ENCODE peak calls at places on chromosomes 7 and 10, in eight cellular contexts. One of them, this sample, is unnamed.

GRCh38 chr10:82811621-82812020 is 936.6 kb downstream of the NRG3 start:
- DNase-seq in fibroblast of pulmonary artery: peak
- DNase-seq in upper lobe of right lung: no peak
- DNase-seq in kidney epithelial cell: no peak
- DNase-seq in colonic mucosa: no peak
- DNase-seq in psoas muscle: no peak
- DNase-seq in AG04450: no peak
- DNase-seq in stomach: no peak
- DNase-seq in this sample: no peak

GRCh38 chr10:48455392-48456151 is 149.1 kb downstream of the MAPK8 start:
- DNase-seq in upper lobe of right lung: peak
- DNase-seq in kidney epithelial cell: no peak
- DNase-seq in stomach: peak
- DNase-seq in AG04450: no peak
- DNase-seq in psoas muscle: no peak
- DNase-seq in colonic mucosa: peak
- DNase-seq in fibroblast of pulmonary artery: no peak
- DNase-seq in this sample: no peak

GRCh38 chr10:1449806-1450205 is 287.5 kb downstream of the ADARB2 start:
- DNase-seq in fibroblast of pulmonary artery: no peak
- DNase-seq in upper lobe of right lung: peak
- DNase-seq in kidney epithelial cell: no peak
- DNase-seq in stomach: no peak
- DNase-seq in psoas muscle: no peak
- DNase-seq in colonic mucosa: no peak
- DNase-seq in AG04450: no peak
- DNase-seq in this sample: no peak

GRCh38 chr7:30616318-30616717 is 21.6 kb downstream of the GARS1 start:
- DNase-seq in stomach: no peak
- DNase-seq in kidney epithelial cell: no peak
- DNase-seq in AG04450: no peak
- DNase-seq in upper lobe of right lung: no peak
- DNase-seq in fibroblast of pulmonary artery: no peak
- DNase-seq in psoas muscle: no peak
- DNase-seq in colonic mucosa: no peak
- DNase-seq in this sample: no peak

GRCh38 chr10:31816318-31816717 is 112.3 kb downstream of the ARHGAP12 start:
- DNase-seq in psoas muscle: no peak
- DNase-seq in colonic mucosa: no peak
- DNase-seq in stomach: no peak
- DNase-seq in fibroblast of pulmonary artery: peak
- DNase-seq in kidney epithelial cell: no peak
- DNase-seq in AG04450: no peak
- DNase-seq in upper lobe of right lung: no peak
- DNase-seq in this sample: peak

GRCh38 chr7:132076301-132077049 is 499.8 kb downstream of the PLXNA4 start:
- DNase-seq in upper lobe of right lung: no peak
- DNase-seq in kidney epithelial cell: no peak
- DNase-seq in fibroblast of pulmonary artery: no peak
- DNase-seq in AG04450: no peak
- DNase-seq in colonic mucosa: no peak
- DNase-seq in stomach: no peak
- DNase-seq in psoas muscle: no peak
- DNase-seq in this sample: no peak

GRCh38 chr7:107387573-107388219 is 82.2 kb upstream of the GPR22 start:
- DNase-seq in kidney epithelial cell: peak
- DNase-seq in colonic mucosa: no peak
- DNase-seq in upper lobe of right lung: no peak
- DNase-seq in AG04450: peak
- DNase-seq in stomach: no peak
- DNase-seq in fibroblast of pulmonary artery: peak
- DNase-seq in psoas muscle: no peak
- DNase-seq in this sample: peak

GRCh38 chr7:75711634-75712494 is 26.9 kb downstream of the HIP1 start:
- DNase-seq in AG04450: no peak
- DNase-seq in kidney epithelial cell: no peak
- DNase-seq in upper lobe of right lung: no peak
- DNase-seq in stomach: no peak
- DNase-seq in colonic mucosa: no peak
- DNase-seq in fibroblast of pulmonary artery: peak
- DNase-seq in psoas muscle: no peak
- DNase-seq in this sample: no peak

GRCh38 chr7:108456845-108457540 is 757 bp upstream of the NRCAM start:
- DNase-seq in AG04450: no peak
- DNase-seq in kidney epithelial cell: no peak
- DNase-seq in stomach: no peak
- DNase-seq in colonic mucosa: no peak
- DNase-seq in upper lobe of right lung: no peak
- DNase-seq in fibroblast of pulmonary artery: no peak
- DNase-seq in psoas muscle: no peak
- DNase-seq in this sample: no peak

GRCh38 chr10:5123886-5124285 is 29.7 kb downstream of the AKR1C3 start:
- DNase-seq in upper lobe of right lung: no peak
- DNase-seq in psoas muscle: no peak
- DNase-seq in colonic mucosa: no peak
- DNase-seq in fibroblast of pulmonary artery: no peak
- DNase-seq in AG04450: no peak
- DNase-seq in stomach: no peak
- DNase-seq in kidney epithelial cell: no peak
- DNase-seq in this sample: no peak

GRCh38 chr10:123062726-123063125 is 53.9 kb downstream of the ACADSB start:
- DNase-seq in stomach: no peak
- DNase-seq in colonic mucosa: no peak
- DNase-seq in AG04450: no peak
- DNase-seq in fibroblast of pulmonary artery: no peak
- DNase-seq in kidney epithelial cell: no peak
- DNase-seq in psoas muscle: no peak
- DNase-seq in upper lobe of right lung: no peak
- DNase-seq in this sample: no peak

GRCh38 chr7:133300811-133301210 is 47.9 kb downstream of the EXOC4 start:
- DNase-seq in upper lobe of right lung: no peak
- DNase-seq in psoas muscle: no peak
- DNase-seq in kidney epithelial cell: no peak
- DNase-seq in stomach: no peak
- DNase-seq in AG04450: no peak
- DNase-seq in colonic mucosa: no peak
- DNase-seq in fibroblast of pulmonary artery: peak
- DNase-seq in this sample: no peak

GRCh38 chr7:27235387-27236052 is 7.1 kb upstream of the EVX1 start:
- DNase-seq in fibroblast of pulmonary artery: peak
- DNase-seq in colonic mucosa: peak
- DNase-seq in kidney epithelial cell: no peak
- DNase-seq in psoas muscle: no peak
- DNase-seq in AG04450: no peak
- DNase-seq in stomach: peak
- DNase-seq in upper lobe of right lung: peak
- DNase-seq in this sample: no peak

GRCh38 chr10:123800299-123800698 is 91.3 kb downstream of the CPXM2 start:
- DNase-seq in kidney epithelial cell: no peak
- DNase-seq in colonic mucosa: peak
- DNase-seq in psoas muscle: no peak
- DNase-seq in fibroblast of pulmonary artery: peak
- DNase-seq in AG04450: no peak
- DNase-seq in stomach: no peak
- DNase-seq in upper lobe of right lung: no peak
- DNase-seq in this sample: no peak

DNA sequence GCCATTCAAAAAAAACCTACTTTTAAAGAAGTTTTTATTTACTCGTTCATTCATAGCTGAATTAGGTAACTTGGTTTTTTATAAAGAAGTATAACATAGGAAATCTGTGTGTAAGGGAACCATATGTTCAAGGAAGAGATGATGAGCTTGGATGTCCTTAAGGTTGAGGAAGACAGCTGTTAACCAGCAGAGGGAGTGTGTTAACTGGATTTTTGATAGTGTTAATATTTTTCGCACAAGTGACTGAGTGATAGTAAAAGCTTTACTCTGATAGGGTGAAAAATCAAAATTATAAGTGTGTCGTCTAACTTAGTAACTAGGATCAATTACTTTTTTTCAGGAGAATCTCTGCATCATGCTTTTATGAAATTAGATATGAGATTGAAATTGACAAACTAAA is 134.7 kb downstream of the ARL5B start:
- DNase-seq in psoas muscle: no peak
- DNase-seq in kidney epithelial cell: no peak
- DNase-seq in upper lobe of right lung: no peak
- DNase-seq in colonic mucosa: no peak
- DNase-seq in AG04450: peak
- DNase-seq in fibroblast of pulmonary artery: peak
- DNase-seq in stomach: no peak
- DNase-seq in this sample: no peak
- TF ChIP-seq CTCF in psoas muscle: peak
- TF ChIP-seq CTCF in kidney epithelial cell: peak
- TF ChIP-seq CTCF in upper lobe of right lung: peak
- TF ChIP-seq CTCF in colonic mucosa: no peak
- TF ChIP-seq CTCF in AG04450: peak
- TF ChIP-seq CTCF in fibroblast of pulmonary artery: peak
- TF ChIP-seq CTCF in stomach: no peak
- TF ChIP-seq CTCF in this sample: no peak

GRCh38 chr7:44463169-44463808 is 27.2 kb downstream of the NUDCD3 start:
- DNase-seq in colonic mucosa: no peak
- DNase-seq in kidney epithelial cell: no peak
- DNase-seq in stomach: no peak
- DNase-seq in upper lobe of right lung: no peak
- DNase-seq in psoas muscle: no peak
- DNase-seq in AG04450: no peak
- DNase-seq in fibroblast of pulmonary artery: peak
- DNase-seq in this sample: no peak
- TF ChIP-seq CTCF in colonic mucosa: no peak
- TF ChIP-seq CTCF in kidney epithelial cell: peak
- TF ChIP-seq CTCF in stomach: no peak
- TF ChIP-seq CTCF in upper lobe of right lung: peak
- TF ChIP-seq CTCF in psoas muscle: peak
- TF ChIP-seq CTCF in AG04450: peak
- TF ChIP-seq CTCF in fibroblast of pulmonary artery: peak
- TF ChIP-seq CTCF in this sample: no peak

DNA sequence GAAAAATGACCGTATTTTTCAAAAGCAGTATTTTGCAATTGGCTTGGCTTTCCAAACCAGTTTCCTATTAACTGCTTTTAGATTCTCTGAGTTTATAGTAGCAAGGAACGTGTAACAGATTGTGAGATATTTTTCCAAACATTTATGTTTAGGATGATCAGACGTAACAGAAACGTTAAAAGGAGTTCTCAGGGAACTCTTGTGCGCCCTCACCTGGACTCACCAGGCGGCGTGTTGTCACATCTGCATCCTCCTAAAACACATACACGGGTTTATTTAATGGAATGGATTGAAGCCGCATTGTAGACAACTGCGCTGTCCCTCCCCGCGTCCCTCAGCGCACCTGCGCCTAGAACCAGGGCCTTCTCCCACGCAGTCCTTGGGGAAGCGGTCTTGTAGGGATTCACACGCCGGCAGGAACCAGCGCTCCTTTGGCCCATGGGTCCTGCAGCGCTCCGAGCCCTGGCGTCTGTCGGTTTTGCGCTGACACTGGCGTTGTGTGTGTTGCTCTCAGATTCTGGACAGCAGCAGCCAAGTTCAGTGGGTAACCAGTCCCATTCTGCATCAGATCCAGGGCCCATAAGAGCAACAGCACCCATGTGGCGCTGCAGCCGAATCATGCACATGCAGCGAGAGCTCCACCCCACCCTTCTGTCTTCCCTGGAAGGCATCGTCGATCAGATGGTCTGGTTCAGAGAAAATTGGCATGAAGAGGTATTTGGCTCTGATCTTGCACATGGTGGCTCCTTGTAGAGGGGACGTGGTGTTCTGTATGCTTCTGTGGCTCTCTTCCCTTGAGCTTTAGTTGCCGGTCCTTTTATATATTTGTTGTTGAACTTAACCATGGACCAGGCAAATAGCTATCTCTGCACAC is 114.9 kb downstream of the TRRAP start:
- DNase-seq in fibroblast of pulmonary artery: no peak
- DNase-seq in psoas muscle: no peak
- DNase-seq in colonic mucosa: no peak
- DNase-seq in kidney epithelial cell: no peak
- DNase-seq in upper lobe of right lung: peak
- DNase-seq in stomach: no peak
- DNase-seq in AG04450: no peak
- DNase-seq in this sample: no peak
- TF ChIP-seq CTCF in fibroblast of pulmonary artery: peak
- TF ChIP-seq CTCF in psoas muscle: no peak
- TF ChIP-seq CTCF in colonic mucosa: no peak
- TF ChIP-seq CTCF in kidney epithelial cell: no peak
- TF ChIP-seq CTCF in upper lobe of right lung: no peak
- TF ChIP-seq CTCF in stomach: no peak
- TF ChIP-seq CTCF in AG04450: no peak
- TF ChIP-seq CTCF in this sample: peak

DNA sequence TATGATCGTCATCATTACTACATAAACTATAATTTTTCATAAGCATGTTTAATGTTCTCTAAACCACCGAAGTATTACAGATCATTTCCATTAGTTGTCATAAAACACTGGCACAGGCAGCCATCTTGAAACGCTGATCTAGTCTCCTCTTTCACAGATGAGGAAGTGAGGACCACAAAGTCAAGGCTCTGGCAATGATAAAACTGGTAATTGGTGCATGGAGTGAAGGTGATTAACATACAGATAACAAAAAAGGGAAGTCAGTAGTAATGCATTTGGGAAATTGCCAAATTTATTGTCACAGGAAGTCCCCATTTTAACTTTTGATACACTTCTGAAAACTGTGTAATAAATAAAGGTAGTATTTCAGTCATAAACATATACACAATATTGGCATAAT is 49.3 kb downstream of the FBXL13 start:
- DNase-seq in fibroblast of pulmonary artery: no peak
- DNase-seq in upper lobe of right lung: no peak
- DNase-seq in AG04450: no peak
- DNase-seq in colonic mucosa: no peak
- DNase-seq in kidney epithelial cell: no peak
- DNase-seq in stomach: no peak
- DNase-seq in psoas muscle: no peak
- DNase-seq in this sample: no peak
- TF ChIP-seq CTCF in fibroblast of pulmonary artery: no peak
- TF ChIP-seq CTCF in upper lobe of right lung: no peak
- TF ChIP-seq CTCF in AG04450: no peak
- TF ChIP-seq CTCF in colonic mucosa: no peak
- TF ChIP-seq CTCF in kidney epithelial cell: no peak
- TF ChIP-seq CTCF in stomach: no peak
- TF ChIP-seq CTCF in psoas muscle: no peak
- TF ChIP-seq CTCF in this sample: no peak

DNA sequence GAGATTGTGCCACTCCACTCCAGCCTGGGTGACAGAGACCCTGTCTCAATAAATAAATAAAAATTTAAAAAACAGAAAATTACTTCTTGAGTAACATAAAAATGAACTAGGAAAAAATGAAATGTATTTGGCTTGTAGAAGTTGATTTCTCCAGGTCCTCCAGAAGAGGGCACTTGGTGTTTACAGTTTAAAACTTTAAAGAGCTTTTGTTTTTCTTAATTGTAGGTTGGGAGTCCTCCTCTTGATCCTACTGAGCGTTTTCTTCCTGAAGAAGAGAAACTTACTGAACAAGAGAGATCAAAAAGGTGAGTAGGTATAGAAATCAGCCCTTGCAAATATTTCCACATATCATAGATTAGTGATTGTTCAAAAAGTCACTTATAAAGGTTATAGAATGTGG is 16.2 kb downstream of the KIFBP start:
- DNase-seq in colonic mucosa: no peak
- DNase-seq in kidney epithelial cell: no peak
- DNase-seq in upper lobe of right lung: no peak
- DNase-seq in fibroblast of pulmonary artery: peak
- DNase-seq in AG04450: peak
- DNase-seq in stomach: no peak
- DNase-seq in psoas muscle: no peak
- DNase-seq in this sample: no peak
- TF ChIP-seq CTCF in colonic mucosa: peak
- TF ChIP-seq CTCF in kidney epithelial cell: peak
- TF ChIP-seq CTCF in upper lobe of right lung: peak
- TF ChIP-seq CTCF in fibroblast of pulmonary artery: peak
- TF ChIP-seq CTCF in AG04450: peak
- TF ChIP-seq CTCF in stomach: peak
- TF ChIP-seq CTCF in psoas muscle: peak
- TF ChIP-seq CTCF in this sample: peak

This sample was measured in AG04449.